ENCODE peak calls at places on chromosomes 11 and 22, in seven cellular contexts. L, U, S, V, H, Z and I are unnamed samples. For H3K27me3, the result is how much of the 10 kb centered on the place peaks cover.

GRCh38 chr11:90229791-90230190 is 6.9 kb upstream of the CHORDC1 start:
- DNase-seq in L (peak), U (no peak), S (no peak), V (no peak), H (no peak), Z (no peak), I (no peak)

GRCh38 chr22:47337161-47337621 is 574.7 kb downstream of the TBC1D22A start:
- DNase-seq in L (no peak), U (peak), S (peak), V (no peak), H (peak), Z (peak), I (no peak)

GRCh38 chr22:39174498-39175120 is 22.1 kb upstream of the CBX7 start:
- DNase-seq in L (peak), U (peak), S (peak), V (peak), H (peak), Z (peak), I (peak)

GRCh38 chr11:113161671-113162589 is 152.5 kb upstream of the TTC12 start:
- DNase-seq in L (no peak), U (no peak), S (peak), V (no peak), H (no peak), Z (peak), I (no peak)

GRCh38 chr11:128473631-128474030 is 113.7 kb downstream of the ETS1 start:
- DNase-seq in L (no peak), U (no peak), S (no peak), V (no peak), H (no peak), Z (no peak), I (no peak)

GRCh38 chr22:38148252-38148651 is 33.4 kb downstream of the PLA2G6 start:
- DNase-seq in L (peak), U (peak), S (no peak), V (no peak), H (peak), Z (no peak), I (peak)

GRCh38 chr22:46447906-46448669 is 89.3 kb downstream of the CELSR1 start:
- DNase-seq in L (no peak), U (no peak), S (no peak), V (no peak), H (no peak), Z (no peak), I (no peak)

GRCh38 chr11:119084663-119085522 is at the start of gene HMBS:
- DNase-seq in L (peak), U (peak), S (peak), V (peak), H (peak), Z (peak), I (peak)

GRCh38 chr11:6022954-6023353 is 7.6 kb downstream of the OR56A1 start:
- DNase-seq in L (peak), U (no peak), S (peak), V (no peak), H (peak), Z (no peak), I (no peak)

GRCh38 chr11:123110397-123110796 is 48.5 kb upstream of the HSPA8 start:
- DNase-seq in L (no peak), U (no peak), S (no peak), V (no peak), H (no peak), Z (no peak), I (no peak)

GRCh38 chr11:83235825-83236224 is 42.3 kb downstream of the ANKRD42 start:
- DNase-seq in L (peak), U (no peak), S (no peak), V (no peak), H (no peak), Z (no peak), I (no peak)

GRCh38 chr11:111633248-111633647 is 31.0 kb downstream of the SIK2 start:
- DNase-seq in L (no peak), U (no peak), S (peak), V (no peak), H (no peak), Z (no peak), I (no peak)

GRCh38 chr11:115761348-115761747 is 257.1 kb upstream of the CADM1 start:
- DNase-seq in L (no peak), U (no peak), S (no peak), V (peak), H (peak), Z (no peak), I (no peak)

GRCh38 chr11:67627394-67627787 is 2.3 kb downstream of the NUDT8 start:
- DNase-seq in L (no peak), U (no peak), S (no peak), V (no peak), H (no peak), Z (no peak), I (peak)

GRCh38 chr22:50201191-50202129 is 649 bp downstream of the SELENOO start:
- DNase-seq in L (no peak), U (no peak), S (peak), V (no peak), H (no peak), Z (peak), I (no peak)

DNA sequence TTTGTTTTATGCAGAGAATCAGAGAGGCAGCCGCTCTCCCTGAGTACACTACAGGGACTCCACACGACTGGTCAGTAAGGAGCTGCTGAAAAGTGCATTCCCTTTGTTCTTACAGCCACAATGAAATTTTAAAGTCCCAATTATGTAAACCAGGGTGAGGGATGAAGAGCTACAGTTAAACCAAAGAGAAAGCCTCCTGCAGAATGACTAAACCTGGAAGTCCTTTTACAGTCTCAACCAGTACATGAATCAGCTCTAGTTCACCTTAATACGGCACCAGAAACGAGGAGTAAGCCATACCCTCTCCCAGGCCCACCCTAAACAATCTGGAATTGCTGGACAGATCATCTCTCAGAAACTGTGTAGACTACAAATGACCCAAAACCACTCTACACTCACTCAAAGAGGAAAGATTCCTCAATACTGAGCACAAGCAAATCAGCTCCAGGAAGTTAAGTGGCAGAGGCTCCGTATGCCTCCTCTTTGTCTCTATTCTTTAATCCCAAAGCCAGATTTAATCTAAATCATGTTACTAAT is 113.1 kb downstream of the RBFOX2 start:
- DNase-seq in L (peak), U (no peak), S (no peak), V (no peak), H (peak), Z (no peak), I (no peak)
- H3K4me3 ChIP-seq in L (peak), U (no peak), S (no peak), V (peak), H (no peak), Z (peak), I (peak)

GRCh38 chr22:23365524-23365923 is 185.2 kb downstream of the BCR start:
- DNase-seq in L (no peak), U (no peak), S (no peak), V (no peak), H (no peak), Z (no peak), I (no peak)
- H3K27me3 ChIP-seq in L (half or more), U (under half), S (under half), V (under half), H (under half), Z (under half), I (under half)

GRCh38 chr11:47593492-47593933 is 698 bp downstream of the C1QTNF4 start:
- DNase-seq in L (no peak), U (no peak), S (no peak), V (no peak), H (no peak), Z (no peak), I (no peak)
- H3K4me3 ChIP-seq in L (peak), U (no peak), S (no peak), V (no peak), H (no peak), Z (no peak), I (no peak)

GRCh38 chr11:45362636-45363035 is 76.5 kb upstream of the SYT13 start:
- DNase-seq in L (no peak), U (no peak), S (no peak), V (no peak), H (no peak), Z (no peak), I (no peak)

GRCh38 chr11:45366839-45367238 is 80.7 kb upstream of the SYT13 start:
- DNase-seq in L (no peak), U (no peak), S (no peak), V (no peak), H (no peak), Z (no peak), I (no peak)

GRCh38 chr11:45355706-45356041 is 69.5 kb upstream of the SYT13 start:
- DNase-seq in L (no peak), U (no peak), S (no peak), V (no peak), H (no peak), Z (no peak), I (no peak)

GRCh38 chr11:45366196-45366595 is 80.1 kb upstream of the SYT13 start:
- DNase-seq in L (peak), U (no peak), S (no peak), V (no peak), H (no peak), Z (no peak), I (peak)

DNA sequence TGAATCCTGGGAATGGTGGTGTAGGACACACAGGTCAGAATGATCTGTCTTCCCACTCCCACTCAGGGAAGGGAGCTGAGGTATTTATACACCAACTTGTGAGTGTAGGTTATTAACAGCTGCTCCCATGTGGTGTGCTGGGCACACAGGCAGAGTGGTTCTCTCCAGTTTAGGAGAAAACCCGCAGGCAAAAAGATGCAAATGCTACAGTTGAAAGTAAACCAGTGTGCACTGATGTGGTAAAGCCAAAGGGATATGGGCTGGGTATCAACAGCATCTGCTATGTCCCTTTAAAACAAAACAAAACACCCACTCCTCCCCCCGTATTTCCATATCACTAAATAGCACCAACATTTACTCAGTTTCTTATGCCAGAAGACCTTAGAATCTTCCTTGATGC is 75.4 kb upstream of the SYT13 start:
- DNase-seq in L (no peak), U (no peak), S (no peak), V (no peak), H (no peak), Z (no peak), I (no peak)
- H3K27me3 ChIP-seq in L (half or more), U (under half), S (under half), V (under half), H (under half), Z (under half), I (under half)

GRCh38 chr11:44319170-44319551 is 9.2 kb upstream of the ALX4 start:
- DNase-seq in L (no peak), U (no peak), S (no peak), V (no peak), H (no peak), Z (no peak), I (no peak)

GRCh38 chr11:44314733-44315132 is 4.8 kb upstream of the ALX4 start:
- DNase-seq in L (no peak), U (no peak), S (no peak), V (no peak), H (no peak), Z (no peak), I (no peak)

GRCh38 chr11:44315947-44316387 is 6.0 kb upstream of the ALX4 start:
- DNase-seq in L (peak), U (no peak), S (peak), V (no peak), H (no peak), Z (no peak), I (no peak)

GRCh38 chr11:44318369-44318768 is 8.4 kb upstream of the ALX4 start:
- DNase-seq in L (no peak), U (no peak), S (no peak), V (no peak), H (no peak), Z (no peak), I (no peak)

GRCh38 chr11:44316388-44317240 is 6.7 kb upstream of the ALX4 start:
- DNase-seq in L (no peak), U (no peak), S (peak), V (no peak), H (no peak), Z (no peak), I (no peak)
- H3K4me3 ChIP-seq in L (peak), U (no peak), S (no peak), V (peak), H (peak), Z (peak), I (no peak)

GRCh38 chr22:22352376-22352999 is 107.9 kb downstream of the VPREB1 start:
- DNase-seq in L (no peak), U (no peak), S (no peak), V (no peak), H (no peak), Z (no peak), I (no peak)

GRCh38 chr22:22348815-22349454 is 104.3 kb downstream of the VPREB1 start:
- DNase-seq in L (no peak), U (no peak), S (no peak), V (no peak), H (no peak), Z (no peak), I (no peak)

GRCh38 chr22:22349455-22349836 is 104.9 kb downstream of the VPREB1 start:
- DNase-seq in L (no peak), U (no peak), S (no peak), V (no peak), H (no peak), Z (no peak), I (no peak)

GRCh38 chr22:22348127-22348814 is 103.7 kb downstream of the VPREB1 start:
- DNase-seq in L (peak), U (no peak), S (no peak), V (no peak), H (peak), Z (no peak), I (no peak)

DNA sequence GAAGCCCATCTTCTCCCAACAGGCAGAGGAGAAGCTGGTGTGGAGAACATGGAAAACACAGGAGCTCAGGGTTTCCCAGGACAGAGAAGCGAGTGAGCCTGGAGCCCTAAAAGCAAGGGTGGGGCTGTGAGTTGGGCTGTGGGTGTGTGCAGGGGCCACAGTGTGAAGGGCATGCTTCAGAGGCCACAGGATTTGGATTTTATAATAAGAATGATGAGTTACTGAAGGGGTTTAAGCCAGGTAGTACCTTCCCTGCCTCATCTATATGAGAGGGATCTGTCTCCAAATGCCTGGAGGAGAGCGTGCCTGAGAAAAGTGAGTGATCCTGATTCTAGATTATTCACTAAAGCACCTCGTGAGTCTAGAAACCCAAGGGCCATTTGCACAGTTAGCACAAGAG is 106.8 kb downstream of the VPREB1 start:
- DNase-seq in L (no peak), U (no peak), S (no peak), V (no peak), H (no peak), Z (no peak), I (no peak)
- H3K27me3 ChIP-seq in L (half or more), U (under half), S (under half), V (under half), H (under half), Z (under half), I (under half)

GRCh38 chr11:100683107-100683506 is 4.0 kb upstream of the ARHGAP42 start:
- DNase-seq in L (no peak), U (no peak), S (no peak), V (no peak), H (no peak), Z (no peak), I (no peak)
- H3K4me3 ChIP-seq in L (no peak), U (no peak), S (no peak), V (no peak), H (no peak), Z (no peak), I (no peak)